ENCODE peak calls at places on chromosome 9, in seven cellular contexts. A is ovary, E is fibroblast of lung, Y is AG10803, P is uterus, H is stomach, O is A549. V is an unnamed sample.
A peak's percentile ranks its signal among the peaks of the same experiment; 100 is the strongest.

GRCh38 chr9:137111788-137112563 is 2.6 kb downstream of the DPP7 start:
- DNase-seq in Y (no peak), P (no peak), E (no peak), O (no peak), A (no peak), H (no peak), V (no peak)

GRCh38 chr9:95887926-95888497 is 12.5 kb downstream of the ERCC6L2 start:
- DNase-seq in E (no peak), O (no peak), A (no peak), Y (no peak), P (no peak), H (no peak), V (no peak)

GRCh38 chr9:1018121-1018520 is 32.0 kb upstream of the DMRT2 start:
- DNase-seq in P (no peak), A (no peak), O (no peak), H (no peak), E (no peak), Y (peak; percentile 25), V (no peak)

GRCh38 chr9:90515550-90515949 is 127.1 kb downstream of the DIRAS2 start:
- DNase-seq in Y (no peak), A (no peak), E (no peak), H (no peak), P (no peak), O (no peak), V (no peak)

GRCh38 chr9:79357620-79358019 is 214.1 kb upstream of the TLE4 start:
- DNase-seq in O (no peak), H (no peak), A (no peak), Y (no peak), E (no peak), P (no peak), V (no peak)

GRCh38 chr9:776086-776485 is 65.4 kb upstream of the DMRT1 start:
- DNase-seq in A (no peak), P (no peak), E (no peak), H (no peak), O (no peak), Y (no peak), V (no peak)

GRCh38 chr9:96450613-96451544 is 910 bp downstream of the HABP4 start:
- DNase-seq in E (peak; percentile 21), A (peak; percentile 38), P (peak; percentile 19), Y (peak; percentile 23), H (peak; percentile 32), O (peak; percentile 26), V (no peak)

GRCh38 chr9:127525426-127526188 is 74.3 kb downstream of the LRSAM1 start:
- DNase-seq in Y (peak; percentile 80), E (peak; percentile 71), A (no peak), O (no peak), P (no peak), H (no peak), V (no peak)

GRCh38 chr9:91332476-91333231 is 29.1 kb downstream of the AUH start:
- DNase-seq in E (peak; percentile 33), H (no peak), Y (no peak), P (no peak), O (no peak), A (no peak), V (no peak)

GRCh38 chr9:135572233-135572632 is 10.7 kb downstream of the PAEP start:
- DNase-seq in O (no peak), Y (no peak), A (no peak), H (no peak), E (no peak), P (no peak), V (no peak)

GRCh38 chr9:86355814-86356213 is 1.6 kb upstream of the TUT7 start:
- DNase-seq in H (no peak), O (no peak), Y (no peak), A (no peak), P (no peak), E (no peak), V (no peak)

GRCh38 chr9:36319183-36319582 is 60.9 kb upstream of the GNE start:
- DNase-seq in O (no peak), H (no peak), P (no peak), E (no peak), A (no peak), Y (no peak), V (no peak)

GRCh38 chr9:4904322-4905134 is 80.5 kb upstream of the JAK2 start:
- DNase-seq in P (no peak), Y (peak; percentile 91), O (no peak), E (peak; percentile 89), A (no peak), H (no peak), V (no peak)

GRCh38 chr9:136093995-136094881 is 851 bp downstream of the NACC2 start:
- DNase-seq in P (peak; percentile 81), E (peak; percentile 51), O (peak; percentile 90), A (peak; percentile 82), Y (peak; percentile 70), H (peak; percentile 69), V (no peak)

GRCh38 chr9:128910906-128911305 is 9.9 kb upstream of the PHYHD1 start:
- DNase-seq in A (no peak), H (no peak), Y (no peak), E (no peak), O (no peak), P (no peak), V (no peak)

GRCh38 chr9:10785255-10785654 is 172.5 kb upstream of the PTPRD start:
- DNase-seq in P (no peak), Y (no peak), O (no peak), H (no peak), A (no peak), E (no peak), V (no peak)

GRCh38 chr9:126519660-126520425 is 93.9 kb upstream of the LMX1B start:
- DNase-seq in O (no peak), H (no peak), A (no peak), P (no peak), Y (no peak), E (no peak), V (peak; percentile 40)

GRCh38 chr9:105150991-105151685 is 93.3 kb upstream of the SLC44A1 start:
- DNase-seq in P (no peak), E (no peak), O (no peak), Y (peak; percentile 27), A (no peak), H (no peak), V (no peak)

GRCh38 chr9:137679695-137680305 is 61.0 kb downstream of the EHMT1 start:
- DNase-seq in A (no peak), H (no peak), Y (no peak), P (no peak), E (no peak), O (no peak), V (no peak)

GRCh38 chr9:114681594-114682332 is at the start of gene TEX48:
- DNase-seq in E (peak; percentile 75), A (no peak), H (peak; percentile 71), O (peak; percentile 66), Y (peak; percentile 82), P (peak; percentile 26), V (peak; percentile 57)

DNA sequence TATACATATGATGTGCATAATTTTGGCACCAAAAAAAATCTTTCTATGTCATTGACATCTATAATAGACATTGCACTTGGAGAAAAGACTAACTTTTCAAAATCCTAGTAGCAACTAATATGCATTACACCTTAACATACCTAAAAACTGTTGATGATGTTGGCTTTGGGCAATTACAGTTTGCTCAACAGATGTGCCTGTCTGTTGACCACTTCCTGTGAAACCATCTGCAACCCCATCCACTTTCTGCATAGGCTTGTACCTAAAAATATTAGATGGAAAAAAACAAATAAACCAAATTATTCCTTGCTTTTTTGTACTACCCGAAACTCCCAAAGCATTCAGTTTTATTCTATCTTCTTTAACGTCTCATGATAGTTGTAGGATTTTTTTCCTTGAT is 248.6 kb downstream of the RFX3 start:
- DNase-seq in Y (no peak), A (no peak), E (no peak), H (no peak), P (no peak), O (no peak), V (no peak)
- H3K4me3 ChIP-seq in Y (no peak overlapping the region), A (no peak overlapping the region), E (no peak overlapping the region), H (no peak overlapping the region), P (no peak overlapping the region), O (no peak overlapping the region), V (no peak overlapping the region)

GRCh38 chr9:116629700-116630099 is 57.4 kb upstream of the TRIM32 start:
- DNase-seq in O (no peak), Y (no peak), H (no peak), E (no peak), A (no peak), P (no peak), V (no peak)

GRCh38 chr9:116628706-116629105 is 58.4 kb upstream of the TRIM32 start:
- DNase-seq in E (peak; percentile 33), H (no peak), A (no peak), P (no peak), Y (no peak), O (no peak), V (no peak)

GRCh38 chr9:116635908-116636307 is 51.2 kb upstream of the TRIM32 start:
- DNase-seq in A (no peak), Y (no peak), H (no peak), O (no peak), E (no peak), P (no peak), V (no peak)

GRCh38 chr9:116633444-116633843 is 53.7 kb upstream of the TRIM32 start:
- DNase-seq in Y (peak; percentile 66), E (no peak), A (no peak), P (no peak), O (no peak), H (no peak), V (no peak)

DNA sequence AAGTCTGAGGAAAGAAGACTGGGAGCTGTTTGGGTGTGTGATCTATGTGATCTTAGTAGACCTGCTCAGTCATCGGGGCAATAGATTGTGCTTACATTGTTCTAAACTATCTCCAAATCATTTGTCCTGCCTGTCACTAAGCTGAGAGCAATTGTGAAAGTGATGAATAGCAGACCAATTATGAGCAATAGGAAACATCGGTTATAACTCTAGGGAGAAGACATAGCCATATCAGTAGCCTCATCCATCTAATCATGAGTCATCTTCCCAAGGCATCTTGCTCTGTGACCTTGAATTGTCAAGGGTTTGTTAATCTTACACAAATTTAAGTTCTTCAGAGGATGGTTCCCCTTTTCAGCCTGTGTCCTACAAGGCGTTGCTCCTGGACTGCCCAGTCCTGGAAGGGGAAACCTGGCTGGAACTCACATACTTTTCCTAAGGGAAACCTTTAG is 54.1 kb upstream of the TRIM32 start:
- DNase-seq in O (no peak), P (no peak), Y (peak; percentile 67), H (no peak), E (peak; percentile 19), A (no peak), V (no peak)
- TF ChIP-seq CTCF in O (no peak), P (no peak), Y (no peak), H (no peak), E (no peak), A (no peak), V (no peak)

GRCh38 chr9:20872340-20872977 is 159.0 kb downstream of the HACD4 start:
- DNase-seq in P (no peak), A (no peak), H (no peak), Y (peak; percentile 88), E (peak; percentile 92), O (no peak), V (no peak)
- H3K4me3 ChIP-seq in P (no peak overlapping the region), A (no peak overlapping the region), H (no peak overlapping the region), Y (no peak overlapping the region), E (peak overlapping the region; percentile 5), O (no peak overlapping the region), V (no peak overlapping the region)

DNA sequence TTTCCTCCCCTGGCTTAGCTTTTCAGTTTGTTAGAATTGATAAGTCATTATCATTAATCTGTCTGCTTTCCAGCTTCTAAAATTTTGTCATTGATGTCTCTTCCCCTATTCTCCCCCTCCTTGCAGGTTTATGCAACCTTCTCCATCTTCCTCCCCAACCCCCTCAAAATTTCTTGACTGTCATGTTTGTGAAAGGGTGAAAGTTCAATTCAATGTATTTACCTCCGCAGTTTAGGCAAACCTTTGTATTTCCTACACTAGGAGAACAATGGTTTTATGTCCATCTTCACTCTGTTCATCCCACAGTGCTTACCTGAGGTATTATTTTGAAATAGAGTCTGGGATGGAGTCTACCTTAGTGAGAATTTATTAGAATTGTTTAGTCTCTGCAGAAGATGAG is 117.9 kb downstream of the ALDH1A1 start:
- DNase-seq in Y (no peak), P (no peak), H (no peak), O (no peak), A (no peak), E (no peak), V (no peak)
- TF ChIP-seq CTCF in Y (no peak), P (no peak), H (no peak), O (no peak), A (no peak), E (no peak), V (no peak)